ENCODE peak calls at places on chromosomes 12 and 14, in seven cellular contexts. S, B, K, L, O, F and N are unnamed samples.

GRCh38 chr14:54818201-54819133 is 84.2 kb downstream of the GCH1 start:
- DNase-seq in L (no peak), B (peak), K (no peak), S (no peak), O (no peak), F (no peak), N (no peak)

GRCh38 chr14:64734990-64735389 is 30.8 kb downstream of the PLEKHG3 start:
- DNase-seq in F (no peak), L (peak), K (no peak), O (no peak), B (no peak), S (no peak), N (peak)

GRCh38 chr12:117188961-117189724 is 1.1 kb downstream of the FBXO21 start:
- DNase-seq in L (no peak), S (no peak), B (no peak), K (no peak), F (no peak), O (no peak), N (no peak)

GRCh38 chr12:29088611-29089219 is 60.4 kb upstream of the FAR2 start:
- DNase-seq in K (no peak), O (no peak), B (no peak), S (no peak), L (peak), F (no peak), N (no peak)

GRCh38 chr12:47912575-47912974 is 7.8 kb upstream of the VDR start:
- DNase-seq in O (no peak), K (no peak), S (no peak), F (no peak), L (no peak), B (no peak), N (no peak)

GRCh38 chr12:95959107-95959506 is 16.0 kb downstream of the AMDHD1 start:
- DNase-seq in K (no peak), F (no peak), B (no peak), S (no peak), O (no peak), L (peak), N (no peak)

GRCh38 chr12:122880668-122881067 is 15.3 kb downstream of the VPS37B start:
- DNase-seq in S (no peak), K (no peak), L (no peak), F (no peak), O (no peak), B (no peak), N (peak)

GRCh38 chr14:103819503-103820307 is 27.7 kb downstream of the PPP1R13B start:
- DNase-seq in L (peak), F (no peak), B (no peak), K (no peak), O (peak), S (no peak), N (peak)

GRCh38 chr12:26028953-26029740 is 70.7 kb downstream of the RASSF8 start:
- DNase-seq in K (no peak), L (peak), S (no peak), F (no peak), B (no peak), O (no peak), N (no peak)